ENCODE peak calls at places on chromosomes 12 and 14, in ten cellular contexts. One of them, this sample, is unnamed.
A peak's percentile ranks its signal among the peaks of the same experiment; 100 is the strongest.

GRCh38 chr12:73731658-73732057 is 806.0 kb upstream of the ATXN7L3B start:
- DNase-seq in T follicular helper cell: no peak
- DNase-seq in immature natural killer cell: no peak
- DNase-seq in Karpas-422: no peak
- DNase-seq in endothelial cell: no peak
- DNase-seq in stimulated activated naive CD4-positive, alpha-beta T cell treated with Interleukin-2 at 50 U/mL for 16 hours: no peak
- DNase-seq in RWPE1: peak; percentile 6
- DNase-seq in GOT3: no peak
- DNase-seq in HFFc6: no peak
- DNase-seq in stimulated activated CD8-positive, alpha-beta memory T cell treated with anti-CD3 and anti-CD28 coated beads, Interleukin-12 subunit alpha, Interleukin-12 subunit beta, amount 100 ng/mL, for 4 hours: no peak
- DNase-seq in this sample: peak; percentile 5

GRCh38 chr12:69641546-69641945 is 30.8 kb upstream of the LRRC10 start:
- DNase-seq in T follicular helper cell: no peak
- DNase-seq in immature natural killer cell: no peak
- DNase-seq in Karpas-422: no peak
- DNase-seq in endothelial cell: no peak
- DNase-seq in stimulated activated naive CD4-positive, alpha-beta T cell treated with Interleukin-2 at 50 U/mL for 16 hours: no peak
- DNase-seq in RWPE1: no peak
- DNase-seq in GOT3: no peak
- DNase-seq in HFFc6: no peak
- DNase-seq in stimulated activated CD8-positive, alpha-beta memory T cell treated with anti-CD3 and anti-CD28 coated beads, Interleukin-12 subunit alpha, Interleukin-12 subunit beta, amount 100 ng/mL, for 4 hours: no peak
- DNase-seq in this sample: no peak

GRCh38 chr12:109131522-109132050 is 15.2 kb downstream of the ACACB start:
- DNase-seq in T follicular helper cell: no peak
- DNase-seq in immature natural killer cell: no peak
- DNase-seq in Karpas-422: no peak
- DNase-seq in endothelial cell: no peak
- DNase-seq in stimulated activated naive CD4-positive, alpha-beta T cell treated with Interleukin-2 at 50 U/mL for 16 hours: no peak
- DNase-seq in RWPE1: no peak
- DNase-seq in GOT3: no peak
- DNase-seq in HFFc6: no peak
- DNase-seq in stimulated activated CD8-positive, alpha-beta memory T cell treated with anti-CD3 and anti-CD28 coated beads, Interleukin-12 subunit alpha, Interleukin-12 subunit beta, amount 100 ng/mL, for 4 hours: no peak
- DNase-seq in this sample: no peak

GRCh38 chr14:48111151-48111550 is 435.7 kb upstream of the MDGA2 start:
- DNase-seq in T follicular helper cell: no peak
- DNase-seq in immature natural killer cell: no peak
- DNase-seq in Karpas-422: no peak
- DNase-seq in endothelial cell: no peak
- DNase-seq in stimulated activated naive CD4-positive, alpha-beta T cell treated with Interleukin-2 at 50 U/mL for 16 hours: no peak
- DNase-seq in RWPE1: no peak
- DNase-seq in GOT3: no peak
- DNase-seq in HFFc6: no peak
- DNase-seq in stimulated activated CD8-positive, alpha-beta memory T cell treated with anti-CD3 and anti-CD28 coated beads, Interleukin-12 subunit alpha, Interleukin-12 subunit beta, amount 100 ng/mL, for 4 hours: no peak
- DNase-seq in this sample: peak; percentile 71

GRCh38 chr14:61648377-61648776 is 46.9 kb upstream of the HIF1A start:
- DNase-seq in T follicular helper cell: no peak
- DNase-seq in immature natural killer cell: no peak
- DNase-seq in Karpas-422: no peak
- DNase-seq in endothelial cell: no peak
- DNase-seq in stimulated activated naive CD4-positive, alpha-beta T cell treated with Interleukin-2 at 50 U/mL for 16 hours: no peak
- DNase-seq in RWPE1: no peak
- DNase-seq in GOT3: no peak
- DNase-seq in HFFc6: no peak
- DNase-seq in stimulated activated CD8-positive, alpha-beta memory T cell treated with anti-CD3 and anti-CD28 coated beads, Interleukin-12 subunit alpha, Interleukin-12 subunit beta, amount 100 ng/mL, for 4 hours: no peak
- DNase-seq in this sample: no peak

GRCh38 chr12:46386877-46387629 is 14.5 kb upstream of the SLC38A2 start:
- DNase-seq in T follicular helper cell: no peak
- DNase-seq in immature natural killer cell: no peak
- DNase-seq in Karpas-422: peak; percentile 75
- DNase-seq in endothelial cell: no peak
- DNase-seq in stimulated activated naive CD4-positive, alpha-beta T cell treated with Interleukin-2 at 50 U/mL for 16 hours: no peak
- DNase-seq in RWPE1: no peak
- DNase-seq in GOT3: no peak
- DNase-seq in HFFc6: no peak
- DNase-seq in stimulated activated CD8-positive, alpha-beta memory T cell treated with anti-CD3 and anti-CD28 coated beads, Interleukin-12 subunit alpha, Interleukin-12 subunit beta, amount 100 ng/mL, for 4 hours: no peak
- DNase-seq in this sample: no peak

GRCh38 chr12:68591716-68592437 is 18.8 kb upstream of the RAP1B start:
- DNase-seq in T follicular helper cell: peak; percentile 43
- DNase-seq in immature natural killer cell: peak; percentile 68
- DNase-seq in Karpas-422: no peak
- DNase-seq in endothelial cell: no peak
- DNase-seq in stimulated activated naive CD4-positive, alpha-beta T cell treated with Interleukin-2 at 50 U/mL for 16 hours: peak; percentile 1
- DNase-seq in RWPE1: no peak
- DNase-seq in GOT3: no peak
- DNase-seq in HFFc6: no peak
- DNase-seq in stimulated activated CD8-positive, alpha-beta memory T cell treated with anti-CD3 and anti-CD28 coated beads, Interleukin-12 subunit alpha, Interleukin-12 subunit beta, amount 100 ng/mL, for 4 hours: no peak
- DNase-seq in this sample: no peak

GRCh38 chr14:24145700-24146621 is at the start of gene PSME2:
- DNase-seq in T follicular helper cell: no peak
- DNase-seq in immature natural killer cell: no peak
- DNase-seq in Karpas-422: peak; percentile 73
- DNase-seq in endothelial cell: no peak
- DNase-seq in stimulated activated naive CD4-positive, alpha-beta T cell treated with Interleukin-2 at 50 U/mL for 16 hours: no peak
- DNase-seq in RWPE1: no peak
- DNase-seq in GOT3: no peak
- DNase-seq in HFFc6: peak; percentile 57
- DNase-seq in stimulated activated CD8-positive, alpha-beta memory T cell treated with anti-CD3 and anti-CD28 coated beads, Interleukin-12 subunit alpha, Interleukin-12 subunit beta, amount 100 ng/mL, for 4 hours: no peak
- DNase-seq in this sample: no peak

GRCh38 chr14:103118663-103119404 is 4.4 kb upstream of the TNFAIP2 start:
- DNase-seq in T follicular helper cell: no peak
- DNase-seq in immature natural killer cell: no peak
- DNase-seq in Karpas-422: no peak
- DNase-seq in endothelial cell: no peak
- DNase-seq in stimulated activated naive CD4-positive, alpha-beta T cell treated with Interleukin-2 at 50 U/mL for 16 hours: no peak
- DNase-seq in RWPE1: no peak
- DNase-seq in GOT3: no peak
- DNase-seq in HFFc6: no peak
- DNase-seq in stimulated activated CD8-positive, alpha-beta memory T cell treated with anti-CD3 and anti-CD28 coated beads, Interleukin-12 subunit alpha, Interleukin-12 subunit beta, amount 100 ng/mL, for 4 hours: no peak
- DNase-seq in this sample: no peak

GRCh38 chr14:62066304-62066703 is 304.1 kb downstream of the SNAPC1 start:
- DNase-seq in T follicular helper cell: no peak
- DNase-seq in immature natural killer cell: no peak
- DNase-seq in Karpas-422: no peak
- DNase-seq in endothelial cell: no peak
- DNase-seq in stimulated activated naive CD4-positive, alpha-beta T cell treated with Interleukin-2 at 50 U/mL for 16 hours: no peak
- DNase-seq in RWPE1: no peak
- DNase-seq in GOT3: no peak
- DNase-seq in HFFc6: peak; percentile 45
- DNase-seq in stimulated activated CD8-positive, alpha-beta memory T cell treated with anti-CD3 and anti-CD28 coated beads, Interleukin-12 subunit alpha, Interleukin-12 subunit beta, amount 100 ng/mL, for 4 hours: no peak
- DNase-seq in this sample: no peak

GRCh38 chr12:52907092-52907810 is 2.4 kb upstream of the KRT8 start:
- DNase-seq in T follicular helper cell: no peak
- DNase-seq in immature natural killer cell: no peak
- DNase-seq in Karpas-422: no peak
- DNase-seq in endothelial cell: no peak
- DNase-seq in stimulated activated naive CD4-positive, alpha-beta T cell treated with Interleukin-2 at 50 U/mL for 16 hours: no peak
- DNase-seq in RWPE1: no peak
- DNase-seq in GOT3: no peak
- DNase-seq in HFFc6: no peak
- DNase-seq in stimulated activated CD8-positive, alpha-beta memory T cell treated with anti-CD3 and anti-CD28 coated beads, Interleukin-12 subunit alpha, Interleukin-12 subunit beta, amount 100 ng/mL, for 4 hours: no peak
- DNase-seq in this sample: peak; percentile 81

GRCh38 chr12:26233620-26234019 is 38.2 kb downstream of the SSPN start:
- DNase-seq in T follicular helper cell: no peak
- DNase-seq in immature natural killer cell: no peak
- DNase-seq in Karpas-422: no peak
- DNase-seq in endothelial cell: no peak
- DNase-seq in stimulated activated naive CD4-positive, alpha-beta T cell treated with Interleukin-2 at 50 U/mL for 16 hours: no peak
- DNase-seq in RWPE1: no peak
- DNase-seq in GOT3: no peak
- DNase-seq in HFFc6: peak; percentile 3
- DNase-seq in stimulated activated CD8-positive, alpha-beta memory T cell treated with anti-CD3 and anti-CD28 coated beads, Interleukin-12 subunit alpha, Interleukin-12 subunit beta, amount 100 ng/mL, for 4 hours: no peak
- DNase-seq in this sample: no peak